ENCODE peak calls at places on chromosomes 2 and 18, in nine cellular contexts. R, F, P, A, B, S, I, D and Y are unnamed samples.

GRCh38 chr2:67899187-67899586 is 163.6 kb downstream of the C1D start:
- DNase-seq in A (no peak), B (no peak), F (no peak), P (no peak), R (no peak), I (no peak), S (peak), D (no peak), Y (no peak)

GRCh38 chr2:133504566-133505505 is 63.4 kb downstream of the NCKAP5 start:
- DNase-seq in R (peak), I (no peak), S (peak), F (peak), B (no peak), A (peak), P (peak), D (no peak), Y (no peak)

GRCh38 chr2:240269886-240270285 is 129.4 kb upstream of the OTOS start:
- DNase-seq in I (no peak), P (no peak), B (no peak), A (no peak), D (no peak), S (no peak), F (no peak), R (no peak), Y (no peak)

GRCh38 chr2:189698020-189698887 is 23.8 kb downstream of the ANKAR start:
- DNase-seq in R (no peak), D (no peak), A (no peak), S (peak), B (peak), F (peak), P (peak), I (no peak), Y (no peak)

GRCh38 chr18:12401881-12402280 is 5.8 kb upstream of the PRELID3A start:
- DNase-seq in F (no peak), P (no peak), B (no peak), I (no peak), D (no peak), S (no peak), R (no peak), A (no peak), Y (no peak)

GRCh38 chr2:47091118-47091517 is 64.0 kb downstream of the STPG4 start:
- DNase-seq in I (no peak), A (no peak), P (no peak), B (peak), F (no peak), D (no peak), S (no peak), R (no peak), Y (no peak)

GRCh38 chr2:118122768-118123335 is 34.6 kb downstream of the INSIG2 start:
- DNase-seq in S (no peak), I (no peak), P (peak), A (no peak), R (no peak), F (no peak), D (no peak), B (peak), Y (no peak)

GRCh38 chr2:72579595-72580180 is 246.1 kb downstream of the EXOC6B start:
- DNase-seq in A (no peak), B (peak), S (peak), I (no peak), D (no peak), R (no peak), F (peak), P (peak), Y (no peak)

GRCh38 chr2:200455958-200456421 is 53.9 kb downstream of the KCTD18 start:
- DNase-seq in I (no peak), P (no peak), A (no peak), F (no peak), R (no peak), S (no peak), B (peak), D (no peak), Y (no peak)

GRCh38 chr2:52456759-52457377 is 1310.7 kb upstream of the CHAC2 start:
- DNase-seq in P (no peak), F (no peak), A (no peak), R (no peak), S (no peak), D (no peak), B (no peak), I (no peak), Y (no peak)

GRCh38 chr18:49028801-49029506 is 78.2 kb upstream of the SMAD7 start:
- DNase-seq in A (no peak), F (no peak), R (no peak), B (no peak), D (no peak), S (no peak), I (no peak), P (no peak), Y (no peak)

GRCh38 chr2:95333056-95333455 is 35.9 kb downstream of the KCNIP3 start:
- DNase-seq in S (no peak), D (no peak), P (no peak), F (no peak), I (no peak), B (no peak), A (no peak), R (no peak), Y (no peak)

GRCh38 chr2:174004900-174005605 is 39.9 kb upstream of the SP3 start:
- DNase-seq in F (no peak), A (peak), S (peak), B (peak), D (no peak), I (no peak), R (no peak), P (peak), Y (no peak)

GRCh38 chr2:146666336-146666735 is 1178.5 kb upstream of the ACVR2A start:
- DNase-seq in F (no peak), R (no peak), A (no peak), P (peak), S (peak), I (no peak), D (no peak), B (peak), Y (peak)

GRCh38 chr2:79792097-79792496 is 279.2 kb downstream of the CTNNA2 start:
- DNase-seq in F (no peak), I (no peak), B (no peak), S (no peak), P (no peak), R (no peak), A (no peak), D (no peak), Y (no peak)

GRCh38 chr18:28059861-28060260 is 117.1 kb downstream of the CDH2 start:
- DNase-seq in S (no peak), I (no peak), D (no peak), B (peak), A (no peak), P (peak), F (no peak), R (no peak), Y (no peak)

GRCh38 chr18:58611471-58612131 is 17.3 kb downstream of the ALPK2 start:
- DNase-seq in D (no peak), R (no peak), P (no peak), S (peak), I (no peak), A (no peak), B (peak), F (no peak), Y (no peak)

GRCh38 chr18:67421666-67422065 is 94.9 kb downstream of the DSEL start:
- DNase-seq in R (no peak), S (peak), I (no peak), A (no peak), P (peak), B (no peak), F (no peak), D (no peak), Y (no peak)

DNA sequence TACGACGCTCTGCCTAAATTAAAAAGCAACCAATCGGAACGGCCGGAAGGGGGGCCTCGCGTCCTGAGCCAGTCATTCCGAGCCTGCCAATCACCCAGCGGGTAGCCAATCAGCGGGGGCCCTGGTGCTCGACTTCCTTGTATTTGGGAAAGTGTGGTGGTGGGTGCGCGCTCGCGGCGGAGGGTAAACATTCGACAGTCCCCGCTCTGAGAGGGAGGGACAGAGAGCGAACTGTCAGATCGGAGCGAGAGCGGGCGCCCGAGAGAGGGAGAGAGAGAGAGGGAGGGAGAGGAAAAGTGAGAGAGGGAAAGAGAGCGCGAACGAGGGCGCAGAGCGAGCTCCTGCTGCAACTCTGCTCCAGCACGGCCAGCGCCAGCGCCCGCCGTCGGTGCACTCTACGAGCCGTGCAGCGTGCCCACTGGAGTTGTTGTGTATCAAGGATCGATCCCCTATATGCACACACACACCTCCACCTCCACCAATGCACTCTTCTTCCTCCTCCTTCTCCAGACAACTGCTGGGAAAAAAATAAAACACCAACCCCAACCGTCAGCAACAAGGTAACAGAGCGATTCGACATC is at the start of gene POU3F3:
- DNase-seq in F (peak), P (no peak), A (peak), R (no peak), S (peak), B (peak), I (no peak), D (no peak), Y (peak)
- H3K4me3 ChIP-seq in F (peak), P (no peak), A (peak), R (peak), S (peak), B (peak), I (peak), D (peak), Y (peak)

DNA sequence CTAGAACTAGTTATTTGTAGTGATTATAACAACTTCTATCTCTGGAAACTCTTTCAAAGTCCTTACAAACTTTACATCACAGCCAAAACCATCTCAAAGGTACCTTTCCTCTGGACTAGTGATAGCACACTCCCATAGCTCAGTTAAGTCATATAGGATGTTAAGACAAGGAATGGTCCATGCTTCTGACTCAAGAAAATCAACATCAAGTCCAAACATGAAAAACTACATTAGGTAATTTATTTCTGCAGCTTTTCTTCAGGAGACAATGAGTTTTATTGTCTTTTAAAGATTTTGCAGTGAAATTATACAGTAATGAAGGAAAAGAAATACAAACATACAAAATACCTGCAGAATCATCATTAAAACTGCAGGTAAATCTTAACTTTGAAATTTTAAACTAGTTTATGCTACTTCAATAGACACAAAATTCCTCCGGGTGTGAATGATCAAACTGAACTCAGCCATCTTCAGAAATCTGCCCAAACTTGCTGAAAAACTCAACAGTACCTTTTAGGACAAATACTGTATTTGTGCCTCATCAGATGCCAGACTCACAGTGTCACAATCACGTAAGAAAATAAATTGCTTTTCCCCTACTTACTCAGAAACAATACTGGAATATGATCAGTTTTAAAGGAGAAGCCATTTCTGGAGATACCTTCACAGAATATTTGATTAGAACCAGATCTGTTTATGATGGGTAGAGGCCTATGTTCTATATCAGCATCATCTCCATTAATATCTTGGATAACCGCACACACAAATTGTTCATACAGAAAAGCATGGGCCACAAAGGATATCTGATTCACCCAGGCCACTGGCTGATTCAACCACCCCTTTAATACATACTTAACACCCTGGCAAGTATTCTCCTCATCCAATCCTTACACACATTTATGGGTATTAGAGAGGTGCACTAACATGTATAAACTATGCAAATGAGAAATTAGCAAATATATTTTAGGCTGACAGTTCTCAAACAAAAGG is 2.6 kb downstream of the TMEM131 start:
- DNase-seq in S (no peak), D (no peak), F (no peak), R (no peak), I (no peak), P (peak), B (peak), A (no peak), Y (no peak)
- H3K4me3 ChIP-seq in S (no peak), D (peak), F (peak), R (peak), I (peak), P (no peak), B (peak), A (peak), Y (peak)

GRCh38 chr2:73987109-73987947 is 2.6 kb downstream of the TET3 start:
- DNase-seq in S (peak), P (no peak), A (peak), F (peak), B (no peak), I (no peak), D (peak), R (peak), Y (no peak)
- H3K4me3 ChIP-seq in S (no peak), P (no peak), A (peak), F (no peak), B (no peak), I (peak), D (peak), R (peak), Y (no peak)

GRCh38 chr2:37453024-37453423 is 108.6 kb downstream of the QPCT start:
- DNase-seq in D (no peak), B (no peak), I (no peak), F (no peak), A (no peak), R (no peak), S (no peak), P (no peak), Y (no peak)

GRCh38 chr2:37456479-37456878 is 112.0 kb downstream of the QPCT start:
- DNase-seq in B (peak), P (peak), D (peak), R (no peak), S (no peak), A (no peak), F (no peak), I (no peak), Y (no peak)

GRCh38 chr2:37457401-37457901 is 113.0 kb downstream of the QPCT start:
- DNase-seq in I (no peak), B (peak), F (no peak), R (no peak), D (no peak), A (no peak), P (peak), S (peak), Y (no peak)

GRCh38 chr2:37458133-37458532 is 113.7 kb downstream of the QPCT start:
- DNase-seq in B (no peak), P (no peak), F (no peak), I (no peak), D (no peak), R (no peak), A (no peak), S (no peak), Y (no peak)

GRCh38 chr2:37454851-37455762 is 110.7 kb downstream of the QPCT start:
- DNase-seq in D (no peak), S (peak), A (no peak), R (no peak), F (no peak), B (peak), I (no peak), P (peak), Y (no peak)
- H3K4me3 ChIP-seq in D (no peak), S (no peak), A (no peak), R (no peak), F (no peak), B (no peak), I (no peak), P (no peak), Y (no peak)

GRCh38 chr18:32612651-32613050 is 142.0 kb upstream of the GAREM1 start:
- DNase-seq in P (no peak), A (no peak), R (no peak), S (no peak), D (no peak), I (no peak), F (no peak), B (no peak), Y (no peak)

GRCh38 chr18:32618501-32618985 is 147.9 kb upstream of the GAREM1 start:
- DNase-seq in B (no peak), P (no peak), D (no peak), A (no peak), S (no peak), F (no peak), I (no peak), R (no peak), Y (no peak)

GRCh38 chr18:32610116-32610630 is 139.5 kb upstream of the GAREM1 start:
- DNase-seq in A (no peak), P (no peak), S (no peak), I (no peak), F (no peak), B (no peak), R (no peak), D (no peak), Y (no peak)

GRCh38 chr18:32613821-32614220 is 143.1 kb upstream of the GAREM1 start:
- DNase-seq in S (no peak), D (no peak), F (no peak), R (no peak), A (no peak), I (no peak), B (no peak), P (no peak), Y (no peak)
- H3K4me3 ChIP-seq in S (no peak), D (no peak), F (no peak), R (no peak), A (no peak), I (no peak), B (no peak), P (no peak), Y (no peak)

DNA sequence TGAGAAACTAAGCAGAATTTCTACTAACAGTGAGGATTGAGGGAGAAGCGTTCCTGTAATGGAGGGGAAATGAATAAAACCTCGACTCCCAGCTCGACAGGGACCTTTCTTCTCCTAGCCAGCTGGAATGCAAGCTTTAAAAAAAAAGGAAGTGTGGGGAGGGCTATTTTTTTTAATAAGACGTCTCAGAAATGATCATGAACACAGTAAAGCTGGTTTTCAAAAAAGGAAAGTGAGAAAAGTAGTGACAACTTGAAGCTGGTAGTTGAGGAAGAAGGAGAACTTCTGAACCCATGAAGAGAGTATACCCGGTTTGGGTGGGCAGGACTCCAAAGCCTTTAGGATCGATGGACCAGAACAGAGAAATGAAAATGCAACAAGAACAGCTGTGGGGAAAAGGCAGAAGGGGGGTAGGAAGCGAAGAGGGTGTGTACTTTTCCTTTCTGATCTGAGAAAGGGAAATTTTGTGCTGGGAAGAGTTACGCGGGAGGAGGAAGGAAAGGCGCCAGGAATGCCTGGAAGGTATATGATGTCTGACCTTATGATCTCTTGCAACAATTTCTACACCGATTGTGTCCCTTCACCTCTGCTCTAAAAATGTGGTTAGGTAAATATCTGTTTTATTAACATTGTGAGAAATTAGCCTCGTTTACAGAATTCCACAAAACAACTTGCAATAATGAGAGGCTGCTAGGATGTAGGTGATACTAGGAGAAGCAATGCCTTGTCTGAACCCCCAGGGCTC is 22.6 kb upstream of the CYP1B1 start:
- DNase-seq in D (no peak), F (no peak), P (no peak), S (no peak), A (no peak), B (no peak), R (no peak), I (no peak), Y (no peak)
- H3K4me3 ChIP-seq in D (no peak), F (no peak), P (no peak), S (no peak), A (peak), B (peak), R (peak), I (no peak), Y (peak)

GRCh38 chr2:60551241-60552095 is 2.0 kb downstream of the BCL11A start:
- DNase-seq in F (peak), B (peak), S (peak), D (no peak), I (no peak), A (no peak), R (no peak), P (peak), Y (no peak)

GRCh38 chr2:60550984-60551240 is 2.5 kb downstream of the BCL11A start:
- DNase-seq in B (no peak), P (no peak), S (no peak), I (no peak), R (no peak), A (no peak), F (no peak), D (no peak), Y (no peak)

GRCh38 chr2:60549250-60550150 is 4.0 kb downstream of the BCL11A start:
- DNase-seq in S (peak), A (peak), R (no peak), B (peak), P (peak), I (no peak), D (no peak), F (peak), Y (no peak)

GRCh38 chr2:60550151-60550983 is 3.1 kb downstream of the BCL11A start:
- DNase-seq in F (peak), R (peak), B (peak), S (peak), A (peak), P (peak), I (peak), D (no peak), Y (no peak)

GRCh38 chr2:60548844-60549243 is 4.6 kb downstream of the BCL11A start:
- DNase-seq in B (no peak), A (no peak), F (no peak), D (no peak), S (no peak), I (no peak), P (no peak), R (no peak), Y (no peak)
- H3K4me3 ChIP-seq in B (peak), A (peak), F (peak), D (no peak), S (peak), I (peak), P (no peak), R (peak), Y (peak)